ENCODE peak calls at places on chromosomes 12 and 14, in nine cellular contexts. One of them, this sample, is unnamed.

GRCh38 chr14:73729556-73730265 is 15.5 kb upstream of the PNMA1 start:
- DNase-seq in SJSA1: no peak
- DNase-seq in neural progenitor cell: no peak
- DNase-seq in WERI-Rb-1: no peak
- DNase-seq in stomach: no peak
- DNase-seq in thoracic aorta: no peak
- DNase-seq in AG04450: no peak
- DNase-seq in AG10803: no peak
- DNase-seq in epithelial cell of esophagus: no peak
- DNase-seq in this sample: no peak

GRCh38 chr12:101501410-101502045 is 26.4 kb downstream of the SPIC start:
- DNase-seq in SJSA1: no peak
- DNase-seq in neural progenitor cell: no peak
- DNase-seq in WERI-Rb-1: no peak
- DNase-seq in stomach: no peak
- DNase-seq in thoracic aorta: no peak
- DNase-seq in AG04450: no peak
- DNase-seq in AG10803: no peak
- DNase-seq in epithelial cell of esophagus: no peak
- DNase-seq in this sample: no peak

GRCh38 chr14:100406505-100407131 is 83.5 kb downstream of the SLC25A47 start:
- DNase-seq in SJSA1: no peak
- DNase-seq in neural progenitor cell: no peak
- DNase-seq in WERI-Rb-1: no peak
- DNase-seq in stomach: peak; percentile 46
- DNase-seq in thoracic aorta: no peak
- DNase-seq in AG04450: no peak
- DNase-seq in AG10803: peak; percentile 43
- DNase-seq in epithelial cell of esophagus: peak; percentile 57
- DNase-seq in this sample: no peak

GRCh38 chr14:59507063-59507751 is 22.9 kb downstream of the JKAMP start:
- DNase-seq in SJSA1: peak; percentile 51
- DNase-seq in neural progenitor cell: peak; percentile 79
- DNase-seq in WERI-Rb-1: peak; percentile 87
- DNase-seq in stomach: peak; percentile 49
- DNase-seq in thoracic aorta: peak; percentile 4
- DNase-seq in AG04450: peak; percentile 26
- DNase-seq in AG10803: peak; percentile 40
- DNase-seq in epithelial cell of esophagus: peak; percentile 69
- DNase-seq in this sample: peak; percentile 22

GRCh38 chr14:77970646-77971045 is 170.7 kb downstream of the ADCK1 start:
- DNase-seq in SJSA1: no peak
- DNase-seq in neural progenitor cell: no peak
- DNase-seq in WERI-Rb-1: no peak
- DNase-seq in stomach: no peak
- DNase-seq in thoracic aorta: no peak
- DNase-seq in AG04450: no peak
- DNase-seq in AG10803: no peak
- DNase-seq in epithelial cell of esophagus: no peak
- DNase-seq in this sample: no peak

GRCh38 chr14:61126083-61126962 is 145.3 kb downstream of the SLC38A6 start:
- DNase-seq in SJSA1: no peak
- DNase-seq in neural progenitor cell: no peak
- DNase-seq in WERI-Rb-1: no peak
- DNase-seq in stomach: no peak
- DNase-seq in thoracic aorta: no peak
- DNase-seq in AG04450: no peak
- DNase-seq in AG10803: no peak
- DNase-seq in epithelial cell of esophagus: no peak
- DNase-seq in this sample: no peak

GRCh38 chr14:49641697-49642129 is 6.7 kb upstream of the DNAAF2 start:
- DNase-seq in SJSA1: no peak
- DNase-seq in neural progenitor cell: no peak
- DNase-seq in WERI-Rb-1: peak; percentile 28
- DNase-seq in stomach: peak; percentile 75
- DNase-seq in thoracic aorta: no peak
- DNase-seq in AG04450: no peak
- DNase-seq in AG10803: peak; percentile 27
- DNase-seq in epithelial cell of esophagus: no peak
- DNase-seq in this sample: peak; percentile 46

GRCh38 chr14:89205137-89205740 is 211.8 kb downstream of the FOXN3 start:
- DNase-seq in SJSA1: no peak
- DNase-seq in neural progenitor cell: no peak
- DNase-seq in WERI-Rb-1: no peak
- DNase-seq in stomach: no peak
- DNase-seq in thoracic aorta: no peak
- DNase-seq in AG04450: no peak
- DNase-seq in AG10803: no peak
- DNase-seq in epithelial cell of esophagus: peak; percentile 7
- DNase-seq in this sample: no peak

GRCh38 chr12:25087596-25087995 is 107.4 kb downstream of the DNAI7 start:
- DNase-seq in SJSA1: no peak
- DNase-seq in neural progenitor cell: no peak
- DNase-seq in WERI-Rb-1: no peak
- DNase-seq in stomach: no peak
- DNase-seq in thoracic aorta: no peak
- DNase-seq in AG04450: no peak
- DNase-seq in AG10803: no peak
- DNase-seq in epithelial cell of esophagus: no peak
- DNase-seq in this sample: no peak

GRCh38 chr12:130335517-130336392 is 1.9 kb upstream of the PIWIL1 start:
- DNase-seq in SJSA1: no peak
- DNase-seq in neural progenitor cell: peak; percentile 79
- DNase-seq in WERI-Rb-1: peak; percentile 42
- DNase-seq in stomach: no peak
- DNase-seq in thoracic aorta: no peak
- DNase-seq in AG04450: no peak
- DNase-seq in AG10803: peak; percentile 53
- DNase-seq in epithelial cell of esophagus: peak; percentile 67
- DNase-seq in this sample: no peak

GRCh38 chr12:5655120-5655519 is 223.2 kb downstream of the NTF3 start:
- DNase-seq in SJSA1: no peak
- DNase-seq in neural progenitor cell: no peak
- DNase-seq in WERI-Rb-1: no peak
- DNase-seq in stomach: no peak
- DNase-seq in thoracic aorta: no peak
- DNase-seq in AG04450: no peak
- DNase-seq in AG10803: no peak
- DNase-seq in epithelial cell of esophagus: no peak
- DNase-seq in this sample: no peak

GRCh38 chr12:75960086-75960910 is 71.3 kb downstream of the PHLDA1 start:
- DNase-seq in SJSA1: no peak
- DNase-seq in neural progenitor cell: no peak
- DNase-seq in WERI-Rb-1: no peak
- DNase-seq in stomach: peak; percentile 83
- DNase-seq in thoracic aorta: no peak
- DNase-seq in AG04450: no peak
- DNase-seq in AG10803: no peak
- DNase-seq in epithelial cell of esophagus: no peak
- DNase-seq in this sample: no peak

GRCh38 chr14:70392676-70393075 is 24.2 kb downstream of the SYNJ2BP start:
- DNase-seq in SJSA1: no peak
- DNase-seq in neural progenitor cell: no peak
- DNase-seq in WERI-Rb-1: no peak
- DNase-seq in stomach: no peak
- DNase-seq in thoracic aorta: no peak
- DNase-seq in AG04450: no peak
- DNase-seq in AG10803: peak; percentile 28
- DNase-seq in epithelial cell of esophagus: no peak
- DNase-seq in this sample: no peak

GRCh38 chr12:4908694-4909396 is 860 bp upstream of the KCNA1 start:
- DNase-seq in SJSA1: no peak
- DNase-seq in neural progenitor cell: peak; percentile 97
- DNase-seq in WERI-Rb-1: peak; percentile 51
- DNase-seq in stomach: no peak
- DNase-seq in thoracic aorta: no peak
- DNase-seq in AG04450: no peak
- DNase-seq in AG10803: no peak
- DNase-seq in epithelial cell of esophagus: no peak
- DNase-seq in this sample: peak; percentile 68

GRCh38 chr14:68178282-68178681 is 358.7 kb downstream of the RAD51B start:
- DNase-seq in SJSA1: no peak
- DNase-seq in neural progenitor cell: no peak
- DNase-seq in WERI-Rb-1: no peak
- DNase-seq in stomach: no peak
- DNase-seq in thoracic aorta: no peak
- DNase-seq in AG04450: no peak
- DNase-seq in AG10803: no peak
- DNase-seq in epithelial cell of esophagus: no peak
- DNase-seq in this sample: no peak

GRCh38 chr12:85000766-85001165 is 35.3 kb downstream of the TSPAN19 start:
- DNase-seq in SJSA1: no peak
- DNase-seq in neural progenitor cell: no peak
- DNase-seq in WERI-Rb-1: no peak
- DNase-seq in stomach: no peak
- DNase-seq in thoracic aorta: no peak
- DNase-seq in AG04450: no peak
- DNase-seq in AG10803: no peak
- DNase-seq in epithelial cell of esophagus: no peak
- DNase-seq in this sample: no peak

GRCh38 chr14:92702441-92702918 is 45.9 kb downstream of the LGMN start:
- DNase-seq in SJSA1: no peak
- DNase-seq in neural progenitor cell: no peak
- DNase-seq in WERI-Rb-1: no peak
- DNase-seq in stomach: no peak
- DNase-seq in thoracic aorta: no peak
- DNase-seq in AG04450: no peak
- DNase-seq in AG10803: no peak
- DNase-seq in epithelial cell of esophagus: no peak
- DNase-seq in this sample: no peak
- H3K4me3 ChIP-seq in SJSA1: no peak overlapping the region
- H3K4me3 ChIP-seq in neural progenitor cell: no peak overlapping the region
- H3K4me3 ChIP-seq in WERI-Rb-1: no peak overlapping the region
- H3K4me3 ChIP-seq in stomach: no peak overlapping the region
- H3K4me3 ChIP-seq in thoracic aorta: no peak overlapping the region
- H3K4me3 ChIP-seq in AG04450: no peak overlapping the region
- H3K4me3 ChIP-seq in AG10803: no peak overlapping the region
- H3K4me3 ChIP-seq in epithelial cell of esophagus: no peak overlapping the region
- H3K4me3 ChIP-seq in this sample: no peak overlapping the region

DNA sequence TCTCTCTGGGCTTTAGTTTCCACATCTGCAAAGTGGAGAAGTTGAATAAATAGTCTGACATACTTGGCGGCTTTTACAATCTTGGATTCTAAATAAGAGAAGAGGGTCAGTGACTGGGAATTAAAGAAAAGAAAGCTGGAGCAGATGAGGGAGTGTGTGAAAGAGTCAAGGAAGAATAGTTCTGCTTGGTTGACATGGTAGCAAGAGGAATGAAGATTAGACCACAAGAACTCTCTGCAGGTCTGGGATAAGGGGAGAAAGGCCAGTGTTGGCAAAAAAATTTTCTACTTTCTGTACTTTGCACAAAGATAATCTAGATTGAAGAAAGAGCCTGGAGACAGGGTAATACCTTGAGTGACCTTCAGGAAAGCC is 5.9 kb downstream of the ITGB7 start:
- DNase-seq in SJSA1: no peak
- DNase-seq in neural progenitor cell: no peak
- DNase-seq in WERI-Rb-1: no peak
- DNase-seq in stomach: no peak
- DNase-seq in thoracic aorta: no peak
- DNase-seq in AG04450: no peak
- DNase-seq in AG10803: peak; percentile 55
- DNase-seq in epithelial cell of esophagus: no peak
- DNase-seq in this sample: no peak
- H3K4me3 ChIP-seq in SJSA1: no peak overlapping the region
- H3K4me3 ChIP-seq in neural progenitor cell: no peak overlapping the region
- H3K4me3 ChIP-seq in WERI-Rb-1: no peak overlapping the region
- H3K4me3 ChIP-seq in stomach: no peak overlapping the region
- H3K4me3 ChIP-seq in thoracic aorta: no peak overlapping the region
- H3K4me3 ChIP-seq in AG04450: no peak overlapping the region
- H3K4me3 ChIP-seq in AG10803: no peak overlapping the region
- H3K4me3 ChIP-seq in epithelial cell of esophagus: no peak overlapping the region
- H3K4me3 ChIP-seq in this sample: no peak overlapping the region

GRCh38 chr12:120718055-120718454 is 7.6 kb upstream of the ACADS start:
- DNase-seq in SJSA1: no peak
- DNase-seq in neural progenitor cell: no peak
- DNase-seq in WERI-Rb-1: no peak
- DNase-seq in stomach: no peak
- DNase-seq in thoracic aorta: no peak
- DNase-seq in AG04450: no peak
- DNase-seq in AG10803: no peak
- DNase-seq in epithelial cell of esophagus: no peak
- DNase-seq in this sample: no peak

GRCh38 chr12:120720234-120720968 is 5.2 kb upstream of the ACADS start:
- DNase-seq in SJSA1: no peak
- DNase-seq in neural progenitor cell: no peak
- DNase-seq in WERI-Rb-1: no peak
- DNase-seq in stomach: no peak
- DNase-seq in thoracic aorta: no peak
- DNase-seq in AG04450: peak; percentile 20
- DNase-seq in AG10803: peak; percentile 70
- DNase-seq in epithelial cell of esophagus: peak; percentile 76
- DNase-seq in this sample: peak; percentile 56

GRCh38 chr12:120719496-120720233 is 6.0 kb upstream of the ACADS start:
- DNase-seq in SJSA1: no peak
- DNase-seq in neural progenitor cell: no peak
- DNase-seq in WERI-Rb-1: no peak
- DNase-seq in stomach: peak; percentile 37
- DNase-seq in thoracic aorta: no peak
- DNase-seq in AG04450: no peak
- DNase-seq in AG10803: peak; percentile 37
- DNase-seq in epithelial cell of esophagus: no peak
- DNase-seq in this sample: no peak

GRCh38 chr12:120720972-120721801 is 4.4 kb upstream of the ACADS start:
- DNase-seq in SJSA1: no peak
- DNase-seq in neural progenitor cell: no peak
- DNase-seq in WERI-Rb-1: no peak
- DNase-seq in stomach: no peak
- DNase-seq in thoracic aorta: no peak
- DNase-seq in AG04450: no peak
- DNase-seq in AG10803: no peak
- DNase-seq in epithelial cell of esophagus: no peak
- DNase-seq in this sample: no peak

DNA sequence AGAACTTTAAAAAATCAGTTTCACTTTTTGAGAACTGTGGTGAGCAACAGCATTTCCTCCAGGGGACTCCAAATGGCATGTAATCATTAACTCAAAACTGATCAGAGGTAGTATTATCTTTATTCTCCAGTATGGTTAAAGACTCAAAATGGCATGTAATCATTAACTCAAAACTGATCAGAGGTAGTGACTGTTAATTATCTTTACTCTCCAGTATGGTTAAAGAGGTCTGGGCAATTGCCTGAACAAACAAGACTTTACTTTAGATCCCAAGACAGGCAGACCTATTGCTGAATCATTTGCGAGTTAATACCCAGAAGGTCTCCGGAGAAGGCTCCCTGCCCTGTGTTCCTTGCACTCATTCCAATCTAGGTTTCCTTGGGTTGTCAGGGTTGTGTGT is 6.6 kb upstream of the ACADS start:
- DNase-seq in SJSA1: no peak
- DNase-seq in neural progenitor cell: no peak
- DNase-seq in WERI-Rb-1: no peak
- DNase-seq in stomach: no peak
- DNase-seq in thoracic aorta: no peak
- DNase-seq in AG04450: no peak
- DNase-seq in AG10803: no peak
- DNase-seq in epithelial cell of esophagus: no peak
- DNase-seq in this sample: no peak
- H3K4me3 ChIP-seq in SJSA1: no peak overlapping the region
- H3K4me3 ChIP-seq in neural progenitor cell: no peak overlapping the region
- H3K4me3 ChIP-seq in WERI-Rb-1: no peak overlapping the region
- H3K4me3 ChIP-seq in stomach: no peak overlapping the region
- H3K4me3 ChIP-seq in thoracic aorta: no peak overlapping the region
- H3K4me3 ChIP-seq in AG04450: no peak overlapping the region
- H3K4me3 ChIP-seq in AG10803: no peak overlapping the region
- H3K4me3 ChIP-seq in epithelial cell of esophagus: no peak overlapping the region
- H3K4me3 ChIP-seq in this sample: no peak overlapping the region

GRCh38 chr12:210277-211141 is 3.4 kb downstream of the SLC6A12 start:
- DNase-seq in SJSA1: no peak
- DNase-seq in neural progenitor cell: no peak
- DNase-seq in WERI-Rb-1: no peak
- DNase-seq in stomach: no peak
- DNase-seq in thoracic aorta: no peak
- DNase-seq in AG04450: no peak
- DNase-seq in AG10803: no peak
- DNase-seq in epithelial cell of esophagus: no peak
- DNase-seq in this sample: no peak
- H3K4me3 ChIP-seq in SJSA1: no peak overlapping the region
- H3K4me3 ChIP-seq in neural progenitor cell: no peak overlapping the region
- H3K4me3 ChIP-seq in WERI-Rb-1: no peak overlapping the region
- H3K4me3 ChIP-seq in stomach: no peak overlapping the region
- H3K4me3 ChIP-seq in thoracic aorta: no peak overlapping the region
- H3K4me3 ChIP-seq in AG04450: no peak overlapping the region
- H3K4me3 ChIP-seq in AG10803: no peak overlapping the region
- H3K4me3 ChIP-seq in epithelial cell of esophagus: no peak overlapping the region
- H3K4me3 ChIP-seq in this sample: no peak overlapping the region

This sample was measured in dorsolateral prefrontal cortex.